ENCODE peak calls at places on chromosomes 16 and 17, in five cellular contexts. R, Y, E, Z and K are unnamed samples.

GRCh38 chr16:5033256-5034166 is at the start of gene NAGPA:
- DNase-seq in E (peak; percentile 92), Z (peak; percentile 77), R (peak; percentile 77), Y (peak; percentile 84), K (peak; percentile 86)

GRCh38 chr17:1354022-1354421 is 46.0 kb downstream of the YWHAE start:
- DNase-seq in Y (no peak), Z (no peak), E (no peak), R (no peak), K (no peak)

GRCh38 chr16:48491517-48491916 is 106.3 kb upstream of the SIAH1 start:
- DNase-seq in R (no peak), Z (no peak), Y (no peak), E (no peak), K (no peak)

GRCh38 chr16:54443839-54444238 is 157.3 kb upstream of the IRX3 start:
- DNase-seq in R (no peak), E (no peak), Y (no peak), Z (no peak), K (no peak)

GRCh38 chr17:48556534-48557401 is 11.9 kb upstream of the HOXB2 start:
- DNase-seq in Y (peak; percentile 68), Z (no peak), E (no peak), R (no peak), K (no peak)

GRCh38 chr16:86809458-86809955 is 231.2 kb downstream of the FOXL1 start:
- DNase-seq in Z (no peak), Y (no peak), E (no peak), R (no peak), K (no peak)

GRCh38 chr17:12909046-12909445 is 108.8 kb downstream of the ELAC2 start:
- DNase-seq in Z (no peak), R (no peak), E (no peak), Y (no peak), K (no peak)

GRCh38 chr17:11737290-11737679 is 139.0 kb downstream of the DNAH9 start:
- DNase-seq in Z (no peak), R (no peak), E (no peak), Y (no peak), K (no peak)

GRCh38 chr16:1296688-1297412 is 12.6 kb upstream of the UBE2I start:
- DNase-seq in Z (peak; percentile 81), R (no peak), E (no peak), Y (peak; percentile 68), K (no peak)

GRCh38 chr17:35907691-35908090 is 22.9 kb downstream of the RDM1 start:
- DNase-seq in Z (no peak), Y (no peak), R (no peak), E (no peak), K (no peak)

GRCh38 chr17:28737770-28738679 is 5.8 kb upstream of the TRAF4 start:
- DNase-seq in R (no peak), Z (no peak), Y (no peak), E (no peak), K (no peak)

GRCh38 chr16:48613061-48613957 is 3.3 kb upstream of the N4BP1 start:
- DNase-seq in R (no peak), E (no peak), Z (peak; percentile 64), Y (peak; percentile 93), K (no peak)

GRCh38 chr17:82327289-82327688 is 6.3 kb downstream of the SECTM1 start:
- DNase-seq in R (no peak), Z (no peak), E (no peak), Y (no peak), K (no peak)

GRCh38 chr17:57343717-57344116 is 87.4 kb downstream of the MSI2 start:
- DNase-seq in R (no peak), Y (no peak), E (no peak), Z (no peak), K (no peak)

GRCh38 chr16:11781773-11782172 is 15.3 kb downstream of the ZC3H7A start:
- DNase-seq in E (no peak), R (no peak), Z (no peak), Y (peak; percentile 43), K (no peak)

GRCh38 chr17:8441690-8442089 is 6.0 kb downstream of the NDEL1 start:
- DNase-seq in E (no peak), Z (no peak), Y (no peak), R (no peak), K (no peak)

GRCh38 chr17:4881761-4882555 is 17.4 kb upstream of the C17orf107 start:
- DNase-seq in E (peak; percentile 89), Z (peak; percentile 67), R (peak; percentile 29), Y (peak; percentile 43), K (peak; percentile 88)

GRCh38 chr16:27428035-27428785 is 26.2 kb downstream of the IL21R start:
- DNase-seq in Y (no peak), Z (no peak), E (peak; percentile 46), R (no peak), K (peak; percentile 24)

GRCh38 chr17:48611681-48612455 is 1.1 kb upstream of the HOXB7 start:
- DNase-seq in E (no peak), Y (peak; percentile 69), R (no peak), Z (no peak), K (peak; percentile 86)

GRCh38 chr17:41687828-41688640 is 651 bp upstream of the EIF1 start:
- DNase-seq in R (no peak), Y (peak; percentile 54), Z (no peak), E (peak; percentile 48), K (no peak)

GRCh38 chr17:40319651-40320550 is 10.9 kb downstream of the RARA start:
- DNase-seq in R (no peak), E (no peak), Z (no peak), Y (no peak), K (peak; percentile 25)

GRCh38 chr16:50560903-50561863 is 13.0 kb downstream of the NKD1 start:
- DNase-seq in Z (no peak), Y (no peak), E (no peak), R (no peak), K (no peak)

GRCh38 chr16:62540496-62540895 is 504.3 kb upstream of the CDH8 start:
- DNase-seq in Z (no peak), R (no peak), E (no peak), Y (peak; percentile 51), K (no peak)

GRCh38 chr16:46848768-46849764 is 18.1 kb upstream of the C16orf87 start:
- DNase-seq in E (no peak), R (peak; percentile 30), Z (no peak), Y (no peak), K (no peak)
- H2BK12ac ChIP-seq in E (no peak overlapping the region), R (no peak overlapping the region), Z (no peak overlapping the region), Y (no peak overlapping the region), K (no peak overlapping the region)

GRCh38 chr17:73548620-73549311 is 95.5 kb downstream of the SDK2 start:
- DNase-seq in Y (no peak), R (no peak), Z (peak; percentile 50), E (no peak), K (no peak)
- H2BK12ac ChIP-seq in Y (no peak overlapping the region), R (no peak overlapping the region), Z (no peak overlapping the region), E (no peak overlapping the region), K (no peak overlapping the region)

GRCh38 chr16:84308120-84308519 is 13.4 kb downstream of the WFDC1 start:
- DNase-seq in Y (peak; percentile 51), E (peak; percentile 86), R (peak; percentile 49), Z (no peak), K (peak; percentile 78)
- H2BK12ac ChIP-seq in Y (no peak overlapping the region), E (peak overlapping the region; percentile 50), R (peak overlapping the region; percentile 14), Z (no peak overlapping the region), K (no peak overlapping the region)

DNA sequence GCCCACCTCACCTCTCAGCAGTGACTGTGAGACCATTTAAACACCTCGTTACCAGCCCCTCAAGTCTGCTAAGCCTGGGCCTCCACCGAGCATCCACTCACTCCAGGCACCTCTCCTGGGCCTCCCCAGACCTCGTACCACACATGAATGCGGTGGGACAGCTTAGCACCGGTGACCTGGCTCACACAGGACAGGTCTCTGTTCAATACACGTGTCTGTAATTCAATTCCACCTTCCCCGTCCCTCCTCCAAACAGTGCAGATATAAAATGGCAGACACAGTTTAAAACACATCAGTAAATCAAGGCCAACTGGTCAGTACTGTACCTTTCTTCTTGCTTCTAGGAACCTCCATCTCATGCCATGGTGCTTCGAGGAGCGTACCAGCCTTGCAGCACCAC is 73.9 kb downstream of the ZNF778 start:
- DNase-seq in Z (no peak), R (no peak), Y (no peak), E (no peak), K (no peak)
- H2BK12ac ChIP-seq in Z (no peak overlapping the region), R (no peak overlapping the region), Y (no peak overlapping the region), E (peak overlapping the region; percentile 99), K (peak overlapping the region; percentile 7)

DNA sequence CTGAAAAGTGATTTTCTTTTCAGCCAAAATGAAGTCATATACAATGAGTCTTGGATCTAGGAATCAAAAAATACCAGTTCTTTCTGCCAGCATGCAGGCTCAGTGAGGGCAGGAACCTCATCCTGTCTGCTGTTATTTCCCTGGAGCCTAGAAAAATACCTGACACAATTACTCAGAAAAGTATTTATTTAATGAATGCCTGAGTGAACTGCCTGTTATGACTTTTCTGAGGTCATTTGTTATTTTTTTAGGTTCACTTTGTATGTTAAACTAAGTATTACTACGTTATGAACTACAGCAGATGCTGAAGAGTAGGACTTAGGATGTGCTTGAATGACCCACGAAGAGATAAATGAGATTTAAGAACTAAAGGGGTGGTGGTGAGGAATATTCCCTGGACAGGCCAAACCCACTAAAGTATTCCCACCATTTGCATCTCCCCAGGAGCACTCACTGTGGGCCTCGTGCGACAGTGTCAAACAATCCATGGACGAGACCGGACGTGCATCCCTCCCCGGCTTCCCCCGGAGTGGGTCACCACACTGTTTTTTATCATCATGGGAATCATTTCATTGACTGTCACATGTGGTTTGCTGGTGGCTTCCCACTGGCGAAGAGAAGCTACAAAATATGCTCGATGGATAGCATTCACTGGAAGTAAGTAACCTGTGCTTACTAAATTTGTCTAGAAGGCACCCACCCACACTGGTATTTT is 17.1 kb upstream of the VWA3A start:
- DNase-seq in E (no peak), R (no peak), Y (peak; percentile 14), Z (peak; percentile 76), K (no peak)
- H2BK12ac ChIP-seq in E (no peak overlapping the region), R (no peak overlapping the region), Y (no peak overlapping the region), Z (no peak overlapping the region), K (no peak overlapping the region)

GRCh38 chr16:89981414-89981813 is 32.9 kb downstream of the DEF8 start:
- DNase-seq in Z (no peak), E (no peak), Y (no peak), R (no peak), K (no peak)
- H2BK12ac ChIP-seq in Z (no peak overlapping the region), E (no peak overlapping the region), Y (no peak overlapping the region), R (no peak overlapping the region), K (no peak overlapping the region)

DNA sequence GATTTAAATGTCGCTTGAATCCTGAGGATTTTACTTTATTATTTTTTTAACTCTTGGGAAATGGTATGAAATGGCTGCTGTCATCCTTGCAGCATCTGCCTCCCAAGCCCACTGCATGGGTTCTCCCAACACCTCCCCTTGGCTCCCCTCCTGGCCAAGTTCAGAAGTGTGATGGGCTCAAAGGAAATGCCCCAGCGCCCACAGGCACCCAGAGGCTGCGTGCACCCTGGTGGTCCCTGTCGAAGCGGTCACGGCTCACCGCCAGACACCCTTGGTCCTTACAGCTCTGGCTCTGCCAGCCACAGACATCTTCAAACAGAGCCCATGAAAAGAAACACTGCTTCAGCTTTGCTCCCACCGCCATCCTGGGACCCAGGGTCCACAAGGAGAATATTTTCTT is 334.7 kb downstream of the SOX9 start:
- DNase-seq in R (no peak), Y (no peak), E (no peak), Z (no peak), K (no peak)
- H2BK12ac ChIP-seq in R (no peak overlapping the region), Y (no peak overlapping the region), E (no peak overlapping the region), Z (no peak overlapping the region), K (no peak overlapping the region)

DNA sequence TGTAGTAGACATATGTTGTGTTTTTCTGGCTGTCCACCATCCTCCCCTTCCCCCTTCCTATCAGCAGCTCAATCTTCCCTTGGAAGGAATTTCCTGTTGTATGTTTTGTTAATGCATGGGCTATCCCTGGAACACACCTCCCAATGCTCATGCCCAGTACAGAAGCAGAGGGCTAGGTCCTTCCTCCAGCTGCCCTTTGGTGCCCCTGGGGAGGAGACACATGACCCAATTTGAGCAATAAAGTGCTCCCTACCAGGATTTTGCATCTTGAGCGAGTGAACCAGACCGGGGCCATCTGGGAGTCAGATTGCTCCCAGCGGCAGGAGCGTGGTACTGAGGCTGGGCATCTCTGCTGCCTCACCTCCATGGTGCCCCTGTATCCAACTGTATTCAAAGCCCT is 141.5 kb upstream of the MED13 start:
- DNase-seq in Z (no peak), R (no peak), E (no peak), Y (peak; percentile 27), K (no peak)
- H2BK12ac ChIP-seq in Z (peak overlapping the region; percentile 81), R (no peak overlapping the region), E (no peak overlapping the region), Y (peak overlapping the region; percentile 18), K (no peak overlapping the region)